ENCODE peak calls at places on chromosomes 4 and X, in eight cellular contexts. G is progenitor cell of endocrine pancreas, T is epithelial cell of proximal tubule, N is stomach, E is bronchial epithelial cell, Z is A549, B is uterus, V is GM13976. H is an unnamed sample.

GRCh38 chr4:70787496-70787895 is 52.2 kb downstream of the GRSF1 start:
- DNase-seq in N (no peak), Z (no peak), T (no peak), G (no peak), E (no peak), B (no peak), V (no peak), H (no peak)

GRCh38 chr4:56086561-56086960 is 137.8 kb downstream of the CEP135 start:
- DNase-seq in B (no peak), V (no peak), G (no peak), N (no peak), Z (no peak), T (no peak), E (no peak), H (no peak)

GRCh38 chr4:1200425-1201035 is 28.1 kb upstream of the SPON2 start:
- DNase-seq in B (peak), V (no peak), N (peak), G (no peak), Z (no peak), E (no peak), T (no peak), H (no peak)

GRCh38 chr4:138062929-138063328 is 179.2 kb downstream of the SLC7A11 start:
- DNase-seq in Z (no peak), N (no peak), V (no peak), G (no peak), T (no peak), B (no peak), E (peak), H (no peak)

GRCh38 chr4:153116101-153116680 is 88.1 kb upstream of the TRIM2 start:
- DNase-seq in Z (no peak), B (no peak), V (no peak), T (no peak), E (no peak), N (no peak), G (no peak), H (no peak)

GRCh38 chr4:125991398-125991797 is 676.6 kb downstream of the FAT4 start:
- DNase-seq in B (no peak), N (no peak), V (no peak), T (no peak), E (no peak), G (no peak), Z (no peak), H (no peak)

GRCh38 chr4:84578540-84579409 is 4.2 kb upstream of the CDS1 start:
- DNase-seq in G (no peak), B (no peak), E (peak), Z (peak), N (no peak), V (no peak), T (no peak), H (no peak)

GRCh38 chr4:140372607-140373327 is 679 bp upstream of the SCOC start:
- DNase-seq in G (no peak), Z (peak), V (peak), E (peak), N (no peak), T (no peak), B (no peak), H (no peak)

GRCh38 chrX:46597774-46598173 is 24.2 kb downstream of the CHST7 start:
- DNase-seq in B (no peak), G (no peak), V (no peak), T (no peak), Z (no peak), N (no peak), E (no peak), H (no peak)

GRCh38 chr4:829291-829690 is 3.4 kb upstream of the CPLX1 start:
- DNase-seq in Z (no peak), V (no peak), T (no peak), E (no peak), B (no peak), G (no peak), N (no peak), H (no peak)

GRCh38 chr4:176540814-176541213 is 221.0 kb downstream of the SPCS3 start:
- DNase-seq in E (peak), Z (no peak), T (no peak), B (no peak), G (no peak), V (no peak), N (no peak), H (no peak)

GRCh38 chr4:121951570-121952110 is at the start of gene TRPC3:
- DNase-seq in G (peak), N (peak), Z (no peak), E (no peak), V (no peak), T (no peak), B (peak), H (peak)

GRCh38 chrX:144722307-144722706 is 525.0 kb upstream of the SPANXN1 start:
- DNase-seq in T (no peak), B (no peak), N (no peak), G (no peak), Z (no peak), E (no peak), V (no peak), H (no peak)

GRCh38 chr4:1330761-1331590 is 16.0 kb upstream of the UVSSA start:
- DNase-seq in E (no peak), Z (no peak), N (no peak), G (no peak), T (no peak), V (no peak), B (no peak), H (no peak)

GRCh38 chr4:136687596-136687995 is 844.7 kb downstream of the PCDH18 start:
- DNase-seq in B (no peak), T (no peak), V (no peak), G (no peak), N (no peak), E (no peak), Z (no peak), H (no peak)

DNA sequence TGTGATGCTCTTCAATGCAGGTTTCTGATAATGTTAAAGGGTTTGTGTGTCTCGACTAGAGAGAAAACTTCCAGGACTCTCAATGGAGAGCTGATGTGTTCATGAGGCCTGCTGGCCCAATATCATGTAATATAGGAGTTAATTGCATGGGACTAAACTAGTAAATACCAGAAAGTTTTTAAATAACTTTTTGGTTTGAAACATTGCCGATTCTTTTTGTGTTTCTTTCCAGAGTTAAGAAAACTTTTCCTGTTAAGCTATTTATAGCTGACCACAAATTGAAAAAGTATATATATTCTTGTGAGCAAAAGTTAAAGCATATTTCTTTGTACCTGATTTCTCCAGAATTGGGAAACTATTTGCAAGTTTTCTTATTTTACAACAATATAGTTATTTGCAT is 49.7 kb downstream of the FAM9B start:
- DNase-seq in T (no peak), E (no peak), B (no peak), N (no peak), G (no peak), Z (no peak), V (no peak), H (no peak)
- TF ChIP-seq CTCF in T (no peak), E (no peak), B (no peak), N (no peak), G (no peak), Z (no peak), V (no peak), H (no peak)

GRCh38 chr4:186067757-186068385 is 1.1 kb upstream of the TLR3 start:
- DNase-seq in T (peak), V (no peak), N (peak), Z (no peak), E (peak), B (peak), G (no peak), H (no peak)
- TF ChIP-seq CTCF in T (peak), V (peak), N (peak), Z (peak), E (peak), B (peak), G (peak), H (peak)

GRCh38 chr4:103403619-103404018 is 205.5 kb upstream of the CENPE start:
- DNase-seq in E (no peak), V (no peak), N (no peak), T (no peak), B (no peak), G (no peak), Z (no peak), H (no peak)
- TF ChIP-seq CTCF in E (no peak), V (no peak), N (no peak), T (no peak), B (no peak), G (no peak), Z (no peak), H (no peak)

DNA sequence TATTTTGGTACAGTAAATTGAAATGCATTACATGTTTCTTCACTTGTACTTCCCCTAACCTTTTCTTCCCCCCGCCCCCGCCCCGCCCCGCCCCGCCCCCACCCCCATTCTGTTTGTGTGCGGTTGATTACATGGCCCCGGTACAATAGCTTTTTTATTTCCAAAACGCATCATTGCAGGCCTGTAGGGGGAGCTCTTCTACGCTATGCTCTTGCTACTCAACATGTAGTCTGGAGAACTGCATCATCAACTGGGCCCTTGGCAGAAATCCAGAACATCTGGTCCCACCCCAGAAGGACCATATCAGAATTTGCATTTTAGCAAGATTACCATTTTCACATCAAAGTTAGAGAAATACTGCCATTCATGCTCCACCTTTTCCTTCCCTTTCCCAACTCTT is 333.3 kb upstream of the DDX53 start:
- DNase-seq in B (no peak), T (no peak), Z (no peak), V (peak), N (no peak), E (no peak), G (no peak), H (no peak)
- TF ChIP-seq CTCF in B (no peak), T (peak), Z (no peak), V (peak), N (no peak), E (peak), G (peak), H (peak)

GRCh38 chrX:135737361-135738071 is 24.1 kb downstream of the CT45A1 start:
- DNase-seq in G (no peak), E (no peak), T (no peak), B (no peak), V (no peak), N (no peak), Z (no peak), H (no peak)
- TF ChIP-seq CTCF in G (no peak), E (no peak), T (no peak), B (no peak), V (no peak), N (no peak), Z (peak), H (peak)

GRCh38 chrX:6095469-6095868 is 133.2 kb downstream of the NLGN4X start:
- DNase-seq in V (no peak), G (no peak), E (peak), B (no peak), N (no peak), T (no peak), Z (no peak), H (no peak)
- TF ChIP-seq CTCF in V (no peak), G (peak), E (peak), B (no peak), N (no peak), T (no peak), Z (no peak), H (peak)

DNA sequence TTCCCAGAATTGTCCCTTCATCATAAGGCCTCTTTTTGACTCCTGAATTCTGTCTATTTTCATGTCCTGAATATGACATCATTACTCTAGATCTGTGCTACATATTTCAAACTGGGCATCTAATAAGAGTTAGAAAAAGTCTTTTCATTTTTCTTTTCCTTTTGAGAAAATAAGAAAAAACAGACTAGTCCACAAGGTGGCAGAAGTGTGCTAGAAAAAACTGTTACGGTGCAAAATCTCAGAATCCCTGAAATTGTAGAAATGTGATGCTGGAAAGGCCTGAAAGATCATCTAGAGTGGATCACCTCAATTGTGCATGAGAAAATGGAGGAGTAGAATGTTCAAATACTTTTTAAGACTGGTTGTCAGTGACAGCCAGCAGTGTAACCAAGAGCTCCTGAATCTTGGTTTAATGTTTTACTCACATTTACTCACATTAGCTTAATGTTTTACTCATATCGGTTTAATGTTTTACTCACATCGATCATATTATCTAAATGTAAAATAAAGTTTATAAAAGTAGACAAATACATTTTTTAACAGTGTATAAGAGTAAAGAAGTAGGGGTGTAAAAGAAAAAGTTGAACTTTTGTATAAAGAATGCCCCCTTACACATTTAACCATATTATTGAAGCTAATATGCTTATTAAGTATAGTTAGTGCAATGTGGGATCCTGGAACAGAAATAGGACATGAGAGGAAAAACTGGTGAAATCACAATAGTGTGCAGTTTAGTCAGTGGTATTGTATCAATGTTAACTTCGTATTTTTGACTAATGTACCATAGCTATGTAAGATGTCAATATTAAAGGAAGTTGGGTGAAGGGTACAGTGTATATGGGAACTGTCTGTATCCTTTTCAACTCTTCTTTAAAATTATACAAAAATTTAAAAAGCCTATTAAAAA is 15.2 kb downstream of the ASB11 start:
- DNase-seq in E (no peak), T (peak), N (no peak), B (no peak), V (peak), G (no peak), Z (peak), H (peak)
- TF ChIP-seq CTCF in E (peak), T (peak), N (no peak), B (peak), V (no peak), G (peak), Z (peak), H (peak)

GRCh38 chr4:5054532-5054931 is 3.3 kb downstream of the STK32B start:
- DNase-seq in B (no peak), E (no peak), V (no peak), Z (no peak), N (no peak), G (no peak), T (peak), H (no peak)

GRCh38 chr4:5051692-5052423 is 578 bp downstream of the STK32B start:
- DNase-seq in T (no peak), G (no peak), E (no peak), B (peak), N (peak), V (peak), Z (peak), H (peak)

GRCh38 chr4:5052726-5053425 is 1.6 kb downstream of the STK32B start:
- DNase-seq in B (no peak), Z (no peak), N (no peak), G (no peak), E (no peak), T (no peak), V (no peak), H (no peak)

GRCh38 chr4:5052424-5052702 is 1.1 kb downstream of the STK32B start:
- DNase-seq in Z (no peak), E (no peak), V (no peak), G (no peak), N (no peak), B (no peak), T (no peak), H (no peak)

DNA sequence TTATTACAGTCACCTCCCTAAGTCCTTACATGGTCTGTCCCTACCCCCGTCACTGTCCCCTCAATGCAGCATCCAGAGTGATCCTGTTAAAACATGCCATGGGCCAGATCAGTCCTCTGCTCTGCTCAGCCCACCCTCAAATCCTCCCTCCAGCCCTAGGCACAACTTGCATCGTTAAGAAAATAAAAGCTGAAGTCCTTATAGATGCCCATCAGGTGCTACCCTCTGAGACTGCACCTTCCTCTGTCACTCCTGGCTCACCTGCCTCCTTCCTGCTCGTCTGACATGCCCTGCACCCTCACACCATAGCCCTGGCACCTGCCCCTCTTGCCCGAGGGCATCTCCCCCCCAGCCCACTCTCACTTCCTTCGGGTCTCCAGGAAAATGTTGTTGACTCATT is 4.1 kb downstream of the STK32B start:
- DNase-seq in T (no peak), Z (no peak), N (no peak), B (no peak), G (no peak), E (no peak), V (no peak), H (no peak)
- TF ChIP-seq CTCF in T (no peak), Z (no peak), N (no peak), B (no peak), G (no peak), E (no peak), V (no peak), H (no peak)

H was measured in neural crest cell.